ENCODE peak calls at places on chromosomes 1 and 21, in six cellular contexts. One of them, this sample, is unnamed.

GRCh38 chr1:163162281-163162937 is 40.3 kb downstream of the RGS5 start:
- DNase-seq in neural progenitor cell: no peak
- DNase-seq in progenitor cell of endocrine pancreas: no peak
- DNase-seq in MM.1S: no peak
- DNase-seq in ovary: no peak
- DNase-seq in GM20000: no peak
- DNase-seq in this sample: no peak

GRCh38 chr1:78475888-78476610 is 14.7 kb upstream of the PTGFR start:
- DNase-seq in GM20000: no peak
- DNase-seq in MM.1S: no peak
- DNase-seq in neural progenitor cell: no peak
- DNase-seq in progenitor cell of endocrine pancreas: no peak
- DNase-seq in ovary: no peak
- DNase-seq in this sample: no peak

GRCh38 chr1:36968730-36969129 is 65.6 kb downstream of the GRIK3 start:
- DNase-seq in GM20000: no peak
- DNase-seq in progenitor cell of endocrine pancreas: no peak
- DNase-seq in MM.1S: no peak
- DNase-seq in neural progenitor cell: no peak
- DNase-seq in ovary: no peak
- DNase-seq in this sample: no peak

GRCh38 chr1:76110662-76111061 is 36.1 kb downstream of the ST6GALNAC3 start:
- DNase-seq in progenitor cell of endocrine pancreas: no peak
- DNase-seq in MM.1S: no peak
- DNase-seq in ovary: no peak
- DNase-seq in neural progenitor cell: no peak
- DNase-seq in GM20000: no peak
- DNase-seq in this sample: no peak

GRCh38 chr1:229139320-229139719 is 131.6 kb upstream of the RAB4A start:
- DNase-seq in MM.1S: peak
- DNase-seq in progenitor cell of endocrine pancreas: no peak
- DNase-seq in GM20000: peak
- DNase-seq in neural progenitor cell: no peak
- DNase-seq in ovary: no peak
- DNase-seq in this sample: no peak

GRCh38 chr1:25031966-25032667 is 102.0 kb upstream of the RUNX3 start:
- DNase-seq in neural progenitor cell: no peak
- DNase-seq in GM20000: peak
- DNase-seq in progenitor cell of endocrine pancreas: no peak
- DNase-seq in MM.1S: peak
- DNase-seq in ovary: no peak
- DNase-seq in this sample: peak

GRCh38 chr1:88552226-88552625 is 131.8 kb upstream of the PKN2 start:
- DNase-seq in MM.1S: no peak
- DNase-seq in progenitor cell of endocrine pancreas: no peak
- DNase-seq in neural progenitor cell: no peak
- DNase-seq in ovary: no peak
- DNase-seq in GM20000: no peak
- DNase-seq in this sample: no peak

GRCh38 chr1:31413405-31414005 is 492 bp downstream of the SERINC2 start:
- DNase-seq in MM.1S: peak
- DNase-seq in progenitor cell of endocrine pancreas: peak
- DNase-seq in ovary: peak
- DNase-seq in neural progenitor cell: peak
- DNase-seq in GM20000: peak
- DNase-seq in this sample: peak

GRCh38 chr1:46289134-46289494 is 14.3 kb downstream of the LRRC41 start:
- DNase-seq in ovary: no peak
- DNase-seq in GM20000: no peak
- DNase-seq in neural progenitor cell: no peak
- DNase-seq in progenitor cell of endocrine pancreas: no peak
- DNase-seq in MM.1S: no peak
- DNase-seq in this sample: no peak

GRCh38 chr1:84361796-84362195 is 36.5 kb upstream of the DNASE2B start:
- DNase-seq in GM20000: no peak
- DNase-seq in ovary: no peak
- DNase-seq in neural progenitor cell: no peak
- DNase-seq in MM.1S: no peak
- DNase-seq in progenitor cell of endocrine pancreas: no peak
- DNase-seq in this sample: no peak

GRCh38 chr1:239574112-239574511 is 187.7 kb downstream of the CHRM3 start:
- DNase-seq in ovary: no peak
- DNase-seq in MM.1S: no peak
- DNase-seq in neural progenitor cell: peak
- DNase-seq in progenitor cell of endocrine pancreas: no peak
- DNase-seq in GM20000: no peak
- DNase-seq in this sample: no peak

GRCh38 chr1:20210736-20211405 is 24.6 kb upstream of the PLA2G2C start:
- DNase-seq in neural progenitor cell: no peak
- DNase-seq in progenitor cell of endocrine pancreas: no peak
- DNase-seq in GM20000: no peak
- DNase-seq in ovary: peak
- DNase-seq in MM.1S: no peak
- DNase-seq in this sample: no peak

GRCh38 chr1:156104065-156104810 is 10.3 kb upstream of the LMNA start:
- DNase-seq in GM20000: peak
- DNase-seq in ovary: peak
- DNase-seq in MM.1S: no peak
- DNase-seq in progenitor cell of endocrine pancreas: no peak
- DNase-seq in neural progenitor cell: no peak
- DNase-seq in this sample: peak

GRCh38 chr1:115068780-115069179 is 20.5 kb downstream of the TSPAN2 start:
- DNase-seq in GM20000: no peak
- DNase-seq in MM.1S: no peak
- DNase-seq in progenitor cell of endocrine pancreas: no peak
- DNase-seq in neural progenitor cell: no peak
- DNase-seq in ovary: no peak
- DNase-seq in this sample: no peak

GRCh38 chr1:64841330-64842065 is 96.6 kb downstream of the RAVER2 start:
- DNase-seq in GM20000: no peak
- DNase-seq in progenitor cell of endocrine pancreas: no peak
- DNase-seq in MM.1S: no peak
- DNase-seq in ovary: no peak
- DNase-seq in neural progenitor cell: no peak
- DNase-seq in this sample: no peak

GRCh38 chr1:245578751-245579150 is 424.0 kb downstream of the KIF26B start:
- DNase-seq in progenitor cell of endocrine pancreas: no peak
- DNase-seq in GM20000: no peak
- DNase-seq in MM.1S: no peak
- DNase-seq in ovary: no peak
- DNase-seq in neural progenitor cell: no peak
- DNase-seq in this sample: no peak

GRCh38 chr1:186225089-186225488 is 150.0 kb downstream of the TPR start:
- DNase-seq in neural progenitor cell: no peak
- DNase-seq in GM20000: no peak
- DNase-seq in ovary: no peak
- DNase-seq in MM.1S: no peak
- DNase-seq in progenitor cell of endocrine pancreas: no peak
- DNase-seq in this sample: no peak

GRCh38 chr1:23904748-23905357 is 8.3 kb downstream of the CNR2 start:
- DNase-seq in GM20000: peak
- DNase-seq in MM.1S: no peak
- DNase-seq in progenitor cell of endocrine pancreas: no peak
- DNase-seq in neural progenitor cell: no peak
- DNase-seq in ovary: no peak
- DNase-seq in this sample: no peak

GRCh38 chr1:169647512-169647911 is 17.6 kb upstream of the SELP start:
- DNase-seq in ovary: no peak
- DNase-seq in GM20000: no peak
- DNase-seq in progenitor cell of endocrine pancreas: no peak
- DNase-seq in MM.1S: no peak
- DNase-seq in neural progenitor cell: no peak
- DNase-seq in this sample: no peak

GRCh38 chr1:68101829-68102228 is 51.4 kb upstream of the DIRAS3 start:
- DNase-seq in progenitor cell of endocrine pancreas: no peak
- DNase-seq in MM.1S: no peak
- DNase-seq in ovary: no peak
- DNase-seq in GM20000: no peak
- DNase-seq in neural progenitor cell: no peak
- DNase-seq in this sample: no peak

GRCh38 chr1:64309468-64309867 is 106.0 kb downstream of the UBE2U start:
- DNase-seq in MM.1S: no peak
- DNase-seq in GM20000: no peak
- DNase-seq in ovary: no peak
- DNase-seq in progenitor cell of endocrine pancreas: no peak
- DNase-seq in neural progenitor cell: no peak
- DNase-seq in this sample: no peak

GRCh38 chr21:42309753-42310213 is 5.4 kb downstream of the TFF3 start:
- DNase-seq in progenitor cell of endocrine pancreas: peak
- DNase-seq in GM20000: peak
- DNase-seq in MM.1S: peak
- DNase-seq in neural progenitor cell: peak
- DNase-seq in ovary: peak
- DNase-seq in this sample: peak

GRCh38 chr1:191578281-191578680 is 580.0 kb upstream of the RGS18 start:
- DNase-seq in ovary: no peak
- DNase-seq in MM.1S: no peak
- DNase-seq in neural progenitor cell: no peak
- DNase-seq in progenitor cell of endocrine pancreas: no peak
- DNase-seq in GM20000: no peak
- DNase-seq in this sample: no peak

GRCh38 chr1:153617677-153618076 is 1.6 kb upstream of the S100A14 start:
- DNase-seq in progenitor cell of endocrine pancreas: peak
- DNase-seq in GM20000: peak
- DNase-seq in ovary: peak
- DNase-seq in neural progenitor cell: peak
- DNase-seq in MM.1S: peak
- DNase-seq in this sample: no peak
- TF ChIP-seq CTCF in progenitor cell of endocrine pancreas: peak
- TF ChIP-seq CTCF in GM20000: no peak
- TF ChIP-seq CTCF in ovary: no peak
- TF ChIP-seq CTCF in neural progenitor cell: peak
- TF ChIP-seq CTCF in MM.1S: peak
- TF ChIP-seq CTCF in this sample: no peak

DNA sequence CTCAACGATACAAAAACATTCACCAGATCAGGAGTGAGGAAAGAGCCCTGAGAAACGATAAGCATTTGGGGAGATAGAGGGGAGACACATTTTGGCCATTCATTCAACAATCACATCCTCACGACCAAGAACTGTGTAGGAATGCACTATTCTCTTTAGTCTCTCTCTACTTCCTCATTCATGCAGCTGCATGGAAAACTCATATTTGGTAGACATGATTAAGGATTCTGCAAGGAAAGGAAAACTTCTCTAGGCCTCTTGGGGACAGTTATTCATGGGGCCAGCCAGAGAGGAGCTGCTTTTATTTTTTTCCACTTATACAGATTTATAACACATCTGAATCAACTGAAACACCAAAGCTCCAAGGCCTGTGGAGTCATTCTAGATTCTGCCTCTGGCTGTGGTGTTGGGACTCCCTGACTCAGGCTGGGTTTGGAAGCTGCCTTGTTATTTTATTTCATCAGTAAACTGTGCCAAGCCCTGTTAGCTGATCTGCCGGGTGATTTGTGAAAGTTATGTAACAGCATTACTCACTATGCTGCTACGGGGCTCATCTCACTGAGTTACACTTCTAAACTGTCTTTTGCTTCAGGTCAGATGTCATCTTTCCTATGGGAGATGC is 83.8 kb upstream of the EDEM3 start:
- DNase-seq in GM20000: no peak
- DNase-seq in neural progenitor cell: no peak
- DNase-seq in ovary: peak
- DNase-seq in progenitor cell of endocrine pancreas: no peak
- DNase-seq in MM.1S: no peak
- DNase-seq in this sample: no peak
- TF ChIP-seq CTCF in GM20000: no peak
- TF ChIP-seq CTCF in neural progenitor cell: no peak
- TF ChIP-seq CTCF in ovary: no peak
- TF ChIP-seq CTCF in progenitor cell of endocrine pancreas: no peak
- TF ChIP-seq CTCF in MM.1S: no peak
- TF ChIP-seq CTCF in this sample: no peak

GRCh38 chr21:15483138-15483780 is 246.5 kb upstream of the USP25 start:
- DNase-seq in GM20000: peak
- DNase-seq in neural progenitor cell: peak
- DNase-seq in MM.1S: peak
- DNase-seq in progenitor cell of endocrine pancreas: peak
- DNase-seq in ovary: peak
- DNase-seq in this sample: peak

GRCh38 chr21:15491100-15491499 is 238.7 kb upstream of the USP25 start:
- DNase-seq in GM20000: no peak
- DNase-seq in neural progenitor cell: no peak
- DNase-seq in progenitor cell of endocrine pancreas: no peak
- DNase-seq in MM.1S: no peak
- DNase-seq in ovary: no peak
- DNase-seq in this sample: no peak

GRCh38 chr21:15486460-15487241 is 243.1 kb upstream of the USP25 start:
- DNase-seq in progenitor cell of endocrine pancreas: no peak
- DNase-seq in neural progenitor cell: no peak
- DNase-seq in ovary: no peak
- DNase-seq in MM.1S: no peak
- DNase-seq in GM20000: no peak
- DNase-seq in this sample: no peak
- TF ChIP-seq CTCF in progenitor cell of endocrine pancreas: no peak
- TF ChIP-seq CTCF in neural progenitor cell: no peak
- TF ChIP-seq CTCF in ovary: no peak
- TF ChIP-seq CTCF in MM.1S: no peak
- TF ChIP-seq CTCF in GM20000: no peak
- TF ChIP-seq CTCF in this sample: no peak

DNA sequence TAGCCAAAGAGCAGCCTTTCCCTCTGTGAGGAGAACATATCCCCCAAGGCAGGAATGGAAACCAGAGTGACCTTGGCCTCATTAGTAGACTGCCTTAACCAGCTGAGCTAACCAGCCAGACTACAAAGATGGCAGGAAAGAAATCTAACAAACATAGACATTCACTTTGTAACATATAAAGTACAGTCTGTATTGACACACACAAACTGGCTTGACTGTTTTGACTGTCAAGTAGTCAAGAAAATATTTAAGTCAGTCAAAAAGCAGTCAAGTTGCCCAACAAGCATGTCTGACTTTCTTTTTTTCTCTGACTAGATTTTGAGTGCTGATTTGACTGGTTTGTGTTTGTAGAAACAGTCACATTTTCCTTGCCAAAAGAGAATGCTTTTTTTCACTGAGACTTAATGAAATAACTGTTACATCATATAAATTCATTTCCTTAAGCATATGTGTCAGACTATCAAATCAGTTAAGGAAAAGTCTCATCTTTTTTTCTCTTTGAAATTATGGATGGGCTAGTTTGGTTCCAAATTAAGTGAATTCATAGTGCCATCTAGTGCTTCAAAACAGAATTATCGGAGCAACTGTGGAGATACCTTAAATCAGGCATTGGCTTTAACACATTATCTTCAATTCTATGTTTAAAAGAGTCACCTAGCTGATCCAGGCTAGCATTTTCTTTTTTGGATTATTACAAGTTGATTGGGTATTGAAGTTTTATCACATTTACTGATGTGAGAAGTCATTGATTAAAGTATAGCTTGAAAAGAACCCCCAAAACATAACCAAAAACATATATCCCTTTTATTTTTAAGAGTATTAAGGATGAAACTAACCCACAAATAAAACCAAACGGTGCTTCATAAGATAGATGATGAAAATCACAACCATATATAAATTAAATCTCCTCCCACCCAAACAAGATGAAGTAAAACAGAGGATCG is 75.0 kb downstream of the ATP6V1G3 start:
- DNase-seq in MM.1S: peak
- DNase-seq in neural progenitor cell: peak
- DNase-seq in ovary: no peak
- DNase-seq in GM20000: peak
- DNase-seq in progenitor cell of endocrine pancreas: no peak
- DNase-seq in this sample: no peak
- TF ChIP-seq CTCF in MM.1S: peak
- TF ChIP-seq CTCF in neural progenitor cell: peak
- TF ChIP-seq CTCF in ovary: peak
- TF ChIP-seq CTCF in GM20000: peak
- TF ChIP-seq CTCF in progenitor cell of endocrine pancreas: peak
- TF ChIP-seq CTCF in this sample: no peak

This sample was measured in activated B cell treated with CpG ODN at 0.5 μM for 24 hours.